ENCODE peak calls at places on chromosomes 6 and 20, in four cellular contexts. T is dorsolateral prefrontal cortex; G is CD8-positive, alpha-beta T cell; Y is OCI-LY7. N is an unnamed sample.

GRCh38 chr6:155309150-155309549 is 5.1 kb downstream of the TFB1M start:
- DNase-seq in T (no peak), G (no peak), Y (no peak), N (no peak)

GRCh38 chr6:56211724-56212123 is 35.7 kb downstream of the COL21A1 start:
- DNase-seq in T (no peak), G (no peak), Y (no peak), N (no peak)

GRCh38 chr20:40203032-40203431 is 486.0 kb downstream of the MAFB start:
- DNase-seq in T (no peak), G (no peak), Y (no peak), N (no peak)

GRCh38 chr20:23350007-23350854 is at the start of gene NXT1:
- DNase-seq in T (peak; percentile 99), G (peak; percentile 94), Y (peak; percentile 97), N (peak; percentile 99)

GRCh38 chr6:22248513-22249308 is 48.1 kb downstream of the PRL start:
- DNase-seq in T (no peak), G (no peak), Y (no peak), N (no peak)

GRCh38 chr20:59004493-59004762 is 2.6 kb downstream of the CTSZ start:
- DNase-seq in T (no peak), G (no peak), Y (no peak), N (no peak)

GRCh38 chr6:167116109-167116837 is 6.6 kb upstream of the CCR6 start:
- DNase-seq in T (no peak), G (no peak), Y (no peak), N (no peak)

GRCh38 chr6:43708857-43709653 is 21.5 kb upstream of the MRPS18A start:
- DNase-seq in T (no peak), G (no peak), Y (no peak), N (no peak)

GRCh38 chr20:24742436-24742835 is 206.6 kb upstream of the CST7 start:
- DNase-seq in T (no peak), G (no peak), Y (no peak), N (no peak)

GRCh38 chr6:87297115-87297514 is 25.3 kb upstream of the SMIM8 start:
- DNase-seq in T (no peak), G (no peak), Y (no peak), N (no peak)

GRCh38 chr20:49450281-49450707 is 32.2 kb downstream of the KCNB1 start:
- DNase-seq in T (peak; percentile 56), G (no peak), Y (no peak), N (no peak)

GRCh38 chr6:128474481-128474880 is 45.9 kb downstream of the PTPRK start:
- DNase-seq in T (no peak), G (no peak), Y (no peak), N (no peak)

DNA sequence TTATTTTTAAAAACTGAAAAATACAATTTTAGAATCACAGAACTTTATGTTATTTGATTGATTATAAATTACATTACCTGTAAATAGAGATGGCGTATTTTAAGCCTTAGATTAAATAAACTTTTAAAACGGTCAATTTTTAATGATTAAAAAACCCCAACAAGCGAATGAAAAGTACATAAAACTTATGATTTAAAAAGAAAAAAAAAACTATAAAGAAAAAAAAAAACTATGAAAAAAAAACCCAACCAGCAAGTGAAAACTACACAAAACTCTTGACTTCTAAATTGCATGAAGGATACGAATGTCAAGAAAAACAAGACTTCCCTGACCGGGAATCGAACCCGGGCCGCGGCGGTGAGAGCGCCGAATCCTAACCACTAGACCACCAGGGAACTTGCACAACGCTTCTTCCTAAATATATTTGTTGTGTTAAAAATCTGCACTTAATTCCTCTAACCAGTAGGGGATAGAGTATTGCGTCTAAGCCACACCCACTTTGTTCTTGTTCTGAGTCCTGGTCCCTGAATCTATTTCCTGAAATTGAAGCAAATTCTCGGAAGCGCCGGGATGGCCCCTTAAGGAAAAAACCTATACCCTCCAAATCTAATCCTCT is 10.7 kb upstream of the NCOA7 start:
- DNase-seq in T (peak; percentile 83), G (peak; percentile 81), Y (peak; percentile 95), N (no peak)
- TF ChIP-seq CTCF in T (peak; percentile 53), G (peak; percentile 43), Y (peak; percentile 37), N (peak; percentile 58)

GRCh38 chr6:90388395-90388794 is 91.8 kb upstream of the BACH2 start:
- DNase-seq in T (no peak), G (no peak), Y (no peak), N (no peak)

GRCh38 chr6:90384720-90385119 is 88.1 kb upstream of the BACH2 start:
- DNase-seq in T (no peak), G (no peak), Y (peak; percentile 35), N (no peak)

GRCh38 chr6:90386796-90387390 is 90.2 kb upstream of the BACH2 start:
- DNase-seq in T (no peak), G (no peak), Y (no peak), N (no peak)

GRCh38 chr6:90387826-90388225 is 91.2 kb upstream of the BACH2 start:
- DNase-seq in T (no peak), G (no peak), Y (peak; percentile 57), N (no peak)

GRCh38 chr6:90385914-90386313 is 89.3 kb upstream of the BACH2 start:
- DNase-seq in T (no peak), G (no peak), Y (peak; percentile 64), N (no peak)
- TF ChIP-seq CTCF in T (no peak), G (no peak), Y (peak; percentile 30), N (no peak)

GRCh38 chr6:46979206-46979605 is 57.5 kb upstream of the ADGRF5 start:
- DNase-seq in T (no peak), G (no peak), Y (no peak), N (no peak)

GRCh38 chr6:46985943-46986342 is 56.2 kb downstream of the ADGRF1 start:
- DNase-seq in T (no peak), G (no peak), Y (no peak), N (no peak)

GRCh38 chr6:46983007-46983411 is 59.1 kb downstream of the ADGRF1 start:
- DNase-seq in T (no peak), G (no peak), Y (no peak), N (no peak)
- TF ChIP-seq CTCF in T (no peak), G (no peak), Y (no peak), N (no peak)

DNA sequence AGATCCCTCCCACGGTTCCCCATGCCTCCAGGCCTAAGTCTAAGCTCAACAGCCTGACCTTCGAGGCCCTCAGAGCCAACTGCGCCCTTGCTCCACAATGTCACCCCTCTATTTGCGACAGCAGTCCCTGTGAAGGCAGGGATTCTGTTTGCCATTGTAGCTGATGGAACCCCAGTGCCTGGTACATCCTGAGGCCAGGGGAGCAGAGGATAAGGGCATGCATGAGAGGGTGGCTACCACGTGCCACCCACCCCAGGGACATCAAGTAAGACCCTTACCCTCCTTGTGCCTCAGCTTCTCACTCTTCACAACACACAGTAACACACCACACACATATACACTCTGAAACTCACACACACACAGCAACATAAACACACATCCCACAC is 20.0 kb upstream of the SIRPA start:
- DNase-seq in T (peak; percentile 41), G (no peak), Y (no peak), N (no peak)
- TF ChIP-seq CTCF in T (no peak), G (no peak), Y (no peak), N (no peak)

GRCh38 chr20:6559791-6560190 is 207.7 kb upstream of the BMP2 start:
- DNase-seq in T (no peak), G (no peak), Y (no peak), N (no peak)

GRCh38 chr20:6560978-6561377 is 206.5 kb upstream of the BMP2 start:
- DNase-seq in T (no peak), G (no peak), Y (no peak), N (no peak)

GRCh38 chr20:6562111-6562510 is 205.4 kb upstream of the BMP2 start:
- DNase-seq in T (no peak), G (no peak), Y (no peak), N (no peak)

DNA sequence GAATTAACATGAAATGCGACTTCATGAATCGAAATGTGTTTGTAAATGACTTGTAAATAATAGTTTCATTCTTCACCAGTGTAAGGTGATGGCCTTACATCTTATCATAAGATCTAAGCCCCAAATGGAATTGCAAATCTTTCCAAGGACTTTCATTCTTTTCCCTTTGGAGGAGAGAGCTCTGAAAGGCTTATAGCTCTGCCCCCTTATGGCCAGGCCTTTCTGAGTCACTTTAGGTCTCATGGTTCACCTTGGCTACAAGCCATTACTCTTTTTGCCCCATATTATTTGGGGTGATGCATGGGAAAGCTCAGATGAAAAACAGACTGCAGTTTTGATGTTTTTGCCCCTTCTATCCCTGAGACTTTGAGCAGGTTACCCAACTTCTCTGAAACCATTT is 209.1 kb upstream of the BMP2 start:
- DNase-seq in T (no peak), G (no peak), Y (no peak), N (no peak)
- TF ChIP-seq CTCF in T (no peak), G (no peak), Y (no peak), N (peak; percentile 20)

GRCh38 chr6:83309344-83309743 is 116.2 kb downstream of the RWDD2A start:
- DNase-seq in T (no peak), G (no peak), Y (no peak), N (no peak)

GRCh38 chr6:83311231-83311630 is 118.1 kb downstream of the RWDD2A start:
- DNase-seq in T (no peak), G (no peak), Y (no peak), N (no peak)

GRCh38 chr6:83314693-83315092 is 116.2 kb downstream of the ME1 start:
- DNase-seq in T (no peak), G (no peak), Y (no peak), N (no peak)

GRCh38 chr6:83310046-83310445 is 116.9 kb downstream of the RWDD2A start:
- DNase-seq in T (no peak), G (no peak), Y (no peak), N (no peak)

GRCh38 chr6:83313880-83314279 is 117.0 kb downstream of the ME1 start:
- DNase-seq in T (no peak), G (no peak), Y (no peak), N (no peak)
- TF ChIP-seq CTCF in T (no peak), G (no peak), Y (no peak), N (no peak)

GRCh38 chr20:62409086-62409853 is 2.2 kb upstream of the CABLES2 start:
- DNase-seq in T (no peak), G (no peak), Y (no peak), N (no peak)

GRCh38 chr20:62410742-62411478 is 3.8 kb upstream of the CABLES2 start:
- DNase-seq in T (no peak), G (no peak), Y (no peak), N (no peak)

GRCh38 chr20:62408640-62409039 is 1.6 kb upstream of the CABLES2 start:
- DNase-seq in T (no peak), G (no peak), Y (no peak), N (no peak)

GRCh38 chr20:62411479-62412193 is 4.6 kb upstream of the CABLES2 start:
- DNase-seq in T (no peak), G (no peak), Y (no peak), N (no peak)

DNA sequence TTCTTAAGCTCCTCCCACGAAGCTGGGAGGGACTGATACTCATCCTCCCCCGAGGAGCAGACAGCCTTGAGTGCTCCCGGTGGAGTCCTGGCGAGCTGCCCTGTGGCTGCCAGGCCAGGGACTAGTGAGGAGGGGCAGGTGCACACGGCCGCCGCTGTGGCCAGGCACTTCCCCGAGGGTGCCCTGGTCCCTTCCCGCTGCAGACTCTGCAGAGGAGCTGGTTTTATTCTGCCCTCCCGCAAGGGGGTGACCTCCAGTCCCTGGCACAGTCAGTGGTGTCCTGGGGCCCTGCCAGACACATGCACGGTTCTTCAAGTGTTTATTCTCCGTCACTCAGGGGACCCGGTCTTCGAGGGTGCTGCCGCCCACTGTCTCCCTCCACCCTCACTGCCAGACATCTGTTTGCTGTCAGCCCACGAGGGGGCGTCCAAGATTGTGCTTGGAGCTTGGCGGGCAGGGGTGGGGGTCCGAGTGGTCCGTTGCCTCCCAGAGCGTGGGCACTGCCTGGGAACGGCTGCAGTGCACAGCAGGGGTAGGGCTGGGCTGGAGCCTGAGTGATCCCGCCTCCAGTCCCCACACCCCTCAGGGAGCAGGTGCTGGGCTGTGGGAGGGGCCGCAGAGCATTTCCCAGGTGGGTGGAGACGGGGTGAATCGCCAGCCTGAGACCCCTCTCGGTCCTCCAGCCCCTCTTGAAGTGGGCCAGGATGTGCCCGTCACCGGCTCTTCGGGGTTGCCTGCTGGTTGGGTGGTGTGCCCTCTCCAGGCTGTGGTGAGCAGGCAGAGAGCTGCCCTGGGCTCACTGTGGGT is 3.1 kb upstream of the CABLES2 start:
- DNase-seq in T (no peak), G (no peak), Y (peak; percentile 67), N (no peak)
- TF ChIP-seq CTCF in T (peak; percentile 44), G (no peak), Y (peak; percentile 92), N (peak; percentile 82)

N was measured in chondrocyte.